ENCODE peak calls at places on chromosomes 5 and 9, in five cellular contexts. M is uterus, H is Panc1, N is A549, X is heart right ventricle. Z is an unnamed sample.
A peak's percentile ranks its signal among the peaks of the same experiment; 100 is the strongest.

GRCh38 chr9:2241461-2241874 is 226.3 kb downstream of the SMARCA2 start:
- DNase-seq in M (peak; percentile 51), H (no peak), N (no peak), X (peak; percentile 26), Z (peak; percentile 22)

GRCh38 chr9:12853021-12853420 is 78.2 kb downstream of the LURAP1L start:
- DNase-seq in M (no peak), H (no peak), N (no peak), X (no peak), Z (no peak)

GRCh38 chr9:84296146-84296843 is 44.3 kb downstream of the SLC28A3 start:
- DNase-seq in M (no peak), H (no peak), N (peak; percentile 13), X (no peak), Z (no peak)

GRCh38 chr9:91192379-91192775 is 169.3 kb downstream of the AUH start:
- DNase-seq in M (no peak), H (no peak), N (no peak), X (no peak), Z (no peak)

GRCh38 chr5:132300572-132301340 is 6.6 kb downstream of the SLC22A4 start:
- DNase-seq in M (no peak), H (no peak), N (no peak), X (peak; percentile 35), Z (no peak)

GRCh38 chr9:28941856-28942255 is 1368.6 kb upstream of the C9orf72 start:
- DNase-seq in M (no peak), H (no peak), N (no peak), X (no peak), Z (no peak)

GRCh38 chr5:159971931-159972461 is 36.9 kb upstream of the TTC1 start:
- DNase-seq in M (no peak), H (no peak), N (no peak), X (no peak), Z (no peak)

GRCh38 chr5:32880781-32881180 is 169.7 kb downstream of the NPR3 start:
- DNase-seq in M (no peak), H (no peak), N (no peak), X (no peak), Z (no peak)

GRCh38 chr5:53893626-53894025 is 333.2 kb downstream of the NDUFS4 start:
- DNase-seq in M (no peak), H (no peak), N (no peak), X (no peak), Z (no peak)

GRCh38 chr9:68685770-68686169 is 19.3 kb upstream of the PIP5K1B start:
- DNase-seq in M (no peak), H (peak; percentile 13), N (peak; percentile 30), X (no peak), Z (peak; percentile 82)

GRCh38 chr5:141547488-141547887 is 58.6 kb downstream of the PCDHGC5 start:
- DNase-seq in M (no peak), H (no peak), N (no peak), X (no peak), Z (no peak)

GRCh38 chr9:125126019-125126746 is 17.1 kb downstream of the SCAI start:
- DNase-seq in M (peak; percentile 88), H (no peak), N (no peak), X (peak; percentile 68), Z (peak; percentile 66)

GRCh38 chr9:31799953-31800609 is 584.4 kb upstream of the ACO1 start:
- DNase-seq in M (no peak), H (no peak), N (no peak), X (no peak), Z (no peak)

GRCh38 chr5:53161876-53162275 is 52.3 kb upstream of the MOCS2 start:
- DNase-seq in M (no peak), H (no peak), N (no peak), X (no peak), Z (no peak)

GRCh38 chr5:68454766-68455165 is 239.2 kb downstream of the PIK3R1 start:
- DNase-seq in M (no peak), H (no peak), N (no peak), X (no peak), Z (no peak)

GRCh38 chr5:14871084-14871572 is 450 bp downstream of the ANKH start:
- DNase-seq in M (peak; percentile 20), H (no peak), N (no peak), X (peak; percentile 30), Z (peak; percentile 54)

GRCh38 chr5:168022761-168023160 is 268.7 kb upstream of the WWC1 start:
- DNase-seq in M (no peak), H (no peak), N (no peak), X (peak; percentile 23), Z (no peak)

GRCh38 chr5:53378590-53379247 is 101.7 kb upstream of the FST start:
- DNase-seq in M (no peak), H (no peak), N (no peak), X (no peak), Z (no peak)

GRCh38 chr9:114981095-114981494 is 50.7 kb upstream of the TNFSF8 start:
- DNase-seq in M (no peak), H (no peak), N (no peak), X (no peak), Z (no peak)

GRCh38 chr5:123075521-123076163 is 13.4 kb upstream of the PRDM6 start:
- DNase-seq in M (no peak), H (no peak), N (no peak), X (no peak), Z (no peak)

GRCh38 chr5:37724395-37725125 is 115.3 kb downstream of the GDNF start:
- DNase-seq in M (no peak), H (no peak), N (no peak), X (no peak), Z (no peak)

GRCh38 chr5:68533571-68534051 is 318.1 kb downstream of the PIK3R1 start:
- DNase-seq in M (no peak), H (no peak), N (no peak), X (no peak), Z (peak; percentile 79)

GRCh38 chr5:95866431-95867063 is 44.0 kb upstream of the GLRX start:
- DNase-seq in M (no peak), H (no peak), N (no peak), X (no peak), Z (no peak)

GRCh38 chr5:135535420-135535819 is 344 bp downstream of the NEUROG1 start:
- DNase-seq in M (no peak), H (no peak), N (no peak), X (no peak), Z (no peak)

GRCh38 chr5:135239461-135240282 is 159.4 kb downstream of the MACROH2A1 start:
- DNase-seq in M (peak; percentile 15), H (no peak), N (no peak), X (no peak), Z (peak; percentile 16)

GRCh38 chr5:167653645-167654106 is 637.8 kb upstream of the WWC1 start:
- DNase-seq in M (no peak), H (peak; percentile 53), N (peak; percentile 41), X (no peak), Z (no peak)

GRCh38 chr9:110217656-110218099 is 9.7 kb upstream of the C9orf152 start:
- DNase-seq in M (peak; percentile 20), H (no peak), N (no peak), X (no peak), Z (no peak)

GRCh38 chr5:107875834-107876233 is 205.1 kb upstream of the EFNA5 start:
- DNase-seq in M (peak; percentile 50), H (no peak), N (no peak), X (no peak), Z (no peak)

GRCh38 chr9:134338394-134339182 is 12.3 kb downstream of the RXRA start:
- DNase-seq in M (no peak), H (no peak), N (no peak), X (no peak), Z (no peak)

GRCh38 chr5:1007681-1008450 is 736 bp upstream of the NKD2 start:
- DNase-seq in M (peak; percentile 15), H (no peak), N (no peak), X (peak; percentile 4), Z (peak; percentile 18)

DNA sequence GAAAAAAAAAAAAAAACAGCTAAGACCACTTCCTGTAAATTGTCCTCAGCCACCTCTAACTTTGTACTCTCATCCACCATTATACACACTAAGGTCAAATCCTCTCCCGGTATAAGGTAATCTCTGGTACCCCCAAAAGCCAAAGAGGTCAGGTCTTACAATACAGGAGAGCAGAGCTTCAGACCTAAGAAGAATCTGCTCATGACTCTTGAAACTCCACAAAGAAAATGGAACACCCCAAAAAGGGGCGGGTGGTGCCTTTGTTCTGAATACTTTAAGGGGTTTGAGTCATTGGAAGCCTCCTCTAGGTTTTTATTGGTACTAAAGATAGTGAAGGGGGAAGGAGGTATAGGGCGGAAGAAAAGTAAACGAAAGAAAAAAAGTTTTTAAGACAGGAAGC is 69.8 kb downstream of the COL15A1 start:
- DNase-seq in M (no peak), H (no peak), N (no peak), X (no peak), Z (no peak)
- H3K9me3 ChIP-seq in M (no peaks in the 10 kb centered on the region), H (peaks cover 6% of the 10 kb centered on the region), N (peaks cover 25% of the 10 kb centered on the region), X (peaks cover 14% of the 10 kb centered on the region), Z (no peaks in the 10 kb centered on the region)

DNA sequence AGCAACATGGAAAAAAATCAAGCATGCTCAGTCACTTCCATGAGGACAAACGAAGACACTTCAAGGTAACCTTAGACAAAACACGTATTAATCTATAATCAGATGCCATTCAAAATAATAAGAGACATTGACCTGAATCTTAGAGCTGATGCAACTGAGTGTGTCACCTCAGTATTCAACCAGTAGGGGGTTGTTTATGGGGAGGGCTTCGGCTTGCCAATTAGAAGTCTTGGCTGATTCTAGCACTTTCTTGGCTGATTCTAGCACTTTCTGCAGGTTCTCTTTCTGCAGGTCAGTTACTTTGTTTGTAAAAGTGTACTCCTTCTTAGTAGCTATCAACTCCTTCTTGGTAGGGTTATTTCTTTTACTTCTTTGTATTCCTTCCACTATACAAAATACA is 317.6 kb downstream of the ENC1 start:
- DNase-seq in M (no peak), H (no peak), N (no peak), X (no peak), Z (no peak)
- TF ChIP-seq CTCF in M (no peak), H (no peak), N (no peak), X (no peak), Z (no peak)

DNA sequence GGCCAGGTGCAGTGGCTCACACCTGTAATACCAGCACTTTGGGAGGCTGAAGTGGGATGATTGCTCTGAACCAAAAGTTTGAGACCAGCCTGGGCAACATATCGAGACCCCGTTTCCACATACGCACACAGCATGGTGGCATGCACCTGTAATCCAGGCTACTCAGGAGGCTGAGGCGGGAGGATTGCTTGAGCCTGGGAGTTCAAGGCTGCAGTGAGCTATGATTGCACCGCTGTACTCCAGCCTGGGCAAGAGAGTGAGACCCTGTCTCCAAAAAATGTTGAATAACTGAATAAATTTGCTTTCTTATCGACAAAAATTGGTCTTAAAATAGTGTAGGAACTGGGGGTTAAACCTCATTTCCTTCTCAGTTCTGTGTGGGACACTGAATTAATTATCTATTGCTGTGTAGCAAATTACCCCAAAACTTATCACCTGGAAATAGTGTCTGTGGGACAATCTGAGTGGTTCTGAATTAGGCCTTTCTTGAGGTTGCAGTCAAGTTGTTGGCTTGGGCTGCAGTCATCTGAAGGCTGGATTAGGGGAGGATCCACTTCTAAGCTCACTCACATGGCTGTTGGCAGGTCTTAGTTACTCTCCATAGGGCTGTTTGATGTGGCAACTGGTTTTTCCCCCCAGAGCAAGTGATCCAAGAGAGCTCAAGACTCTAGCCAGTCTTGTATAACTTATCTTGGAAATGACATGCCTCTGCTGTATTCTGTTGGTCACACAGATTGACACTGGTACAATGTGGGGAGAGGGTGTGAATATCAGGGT is 2.0 kb downstream of the SNX30 start:
- DNase-seq in M (no peak), H (no peak), N (no peak), X (no peak), Z (no peak)
- H3K4me1 ChIP-seq in M (no peaks in the 10 kb centered on the region), H (peaks cover 7% of the 10 kb centered on the region), N (peaks cover 34% of the 10 kb centered on the region), X (peaks cover 16% of the 10 kb centered on the region), Z (peaks cover 28% of the 10 kb centered on the region)

DNA sequence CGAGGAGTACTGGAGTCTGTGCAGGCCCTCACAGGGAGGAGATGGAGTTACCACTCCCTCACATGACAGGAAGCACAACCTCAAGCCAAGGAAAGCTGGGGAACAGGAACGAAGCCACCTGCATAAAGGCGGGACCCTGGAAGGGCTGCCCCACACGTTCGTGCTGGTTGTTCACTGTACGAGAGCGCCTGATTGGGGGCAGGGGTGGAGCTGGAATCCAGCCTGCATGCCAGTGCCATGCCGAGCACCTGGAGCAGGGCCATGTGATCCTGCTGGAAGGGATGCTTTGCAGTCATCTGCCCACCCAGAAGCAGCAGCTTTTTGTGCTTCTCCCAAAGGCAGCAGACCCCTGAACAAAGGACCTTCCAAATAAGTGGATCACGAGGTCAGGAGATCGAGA is 11.4 kb downstream of the GRM6 start:
- DNase-seq in M (no peak), H (no peak), N (no peak), X (no peak), Z (no peak)
- H3K9me3 ChIP-seq in M (peaks cover 57% of the 10 kb centered on the region), H (peaks cover 5% of the 10 kb centered on the region), N (peaks cover 24% of the 10 kb centered on the region), X (peaks cover 96% of the 10 kb centered on the region), Z (no peaks in the 10 kb centered on the region)

Z was measured in colonic mucosa.